ENCODE peak calls at places on chromosomes 16 and 17, in five cellular contexts. N is cardiac muscle cell, F is WTC11, Y is coronary artery, R is omental fat pad. T is an unnamed sample.

GRCh38 chr17:44607836-44608690 is 48.2 kb upstream of the MEIOC start:
- DNase-seq in R (no peak), Y (no peak), N (no peak), F (peak; percentile 71), T (peak; percentile 80)

GRCh38 chr16:83200005-83200779 is 573.4 kb downstream of the CDH13 start:
- DNase-seq in N (peak; percentile 28), R (no peak), F (peak; percentile 20), Y (no peak), T (no peak)

GRCh38 chr16:84614075-84614474 is 3.8 kb downstream of the COTL1 start:
- DNase-seq in R (no peak), N (no peak), F (no peak), Y (no peak), T (no peak)

GRCh38 chr16:84027607-84028006 is 15.0 kb downstream of the SLC38A8 start:
- DNase-seq in F (no peak), R (no peak), Y (no peak), N (no peak), T (no peak)

GRCh38 chr16:66487580-66488235 is 60.6 kb downstream of the BEAN1 start:
- DNase-seq in Y (peak; percentile 69), F (no peak), N (no peak), R (no peak), T (peak; percentile 56)

GRCh38 chr16:14132696-14133048 is 61.6 kb downstream of the MRTFB start:
- DNase-seq in F (no peak), Y (no peak), R (no peak), N (no peak), T (no peak)

GRCh38 chr17:66803474-66803951 is 31.4 kb upstream of the CACNG5 start:
- DNase-seq in N (no peak), R (no peak), Y (no peak), F (peak; percentile 51), T (no peak)

GRCh38 chr16:2236362-2237075 is at the start of gene DNASE1L2:
- DNase-seq in N (peak; percentile 80), Y (no peak), F (peak; percentile 66), R (no peak), T (no peak)

GRCh38 chr16:74778646-74779045 is 4.0 kb upstream of the FA2H start:
- DNase-seq in R (no peak), N (no peak), F (no peak), Y (no peak), T (no peak)

GRCh38 chr17:40450175-40450574 is 6.9 kb downstream of the IGFBP4 start:
- DNase-seq in N (no peak), F (peak; percentile 78), R (no peak), Y (no peak), T (no peak)

GRCh38 chr17:37490022-37490587 is 414 bp downstream of the DUSP14 start:
- DNase-seq in F (peak; percentile 74), R (no peak), N (peak; percentile 87), Y (peak; percentile 84), T (peak; percentile 85)

GRCh38 chr17:57672971-57673370 is 72.1 kb downstream of the CCDC182 start:
- DNase-seq in Y (peak; percentile 43), F (no peak), R (no peak), N (no peak), T (peak; percentile 43)

GRCh38 chr17:7025240-7025639 is 2.4 kb downstream of the BCL6B start:
- DNase-seq in R (no peak), Y (no peak), N (no peak), F (no peak), T (no peak)

GRCh38 chr17:7029659-7030058 is 6.2 kb upstream of the SLC16A13 start:
- DNase-seq in Y (no peak), F (no peak), R (no peak), N (no peak), T (no peak)

GRCh38 chr17:7027335-7027734 is 4.5 kb downstream of the BCL6B start:
- DNase-seq in Y (no peak), F (no peak), N (no peak), R (no peak), T (no peak)

GRCh38 chr17:7026471-7027115 is 3.7 kb downstream of the BCL6B start:
- DNase-seq in Y (no peak), N (no peak), F (no peak), R (no peak), T (no peak)

DNA sequence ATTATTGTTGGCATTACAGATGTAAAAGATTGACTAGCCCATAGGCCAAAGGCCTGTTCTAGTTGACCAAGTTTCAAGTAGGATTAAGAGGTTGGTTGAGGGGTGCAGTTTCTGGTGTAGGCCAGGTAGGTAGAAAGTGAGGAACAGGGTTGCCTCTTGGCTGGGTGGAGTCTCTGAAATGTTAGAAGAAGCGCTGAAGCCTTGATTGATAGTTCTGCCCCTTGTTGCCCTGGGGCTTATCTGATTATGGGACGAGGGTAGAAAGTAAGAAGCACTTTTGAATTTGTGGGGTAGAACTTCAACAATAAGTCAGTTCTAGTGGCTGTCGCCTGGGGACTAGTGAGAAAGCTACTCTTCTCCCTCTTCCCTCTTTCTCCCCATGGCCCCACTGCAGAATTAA is 6.2 kb downstream of the BCL6B start:
- DNase-seq in N (no peak), Y (no peak), R (no peak), F (no peak), T (no peak)
- TF ChIP-seq CTCF in N (no peak), Y (no peak), R (no peak), F (no peak), T (no peak)

DNA sequence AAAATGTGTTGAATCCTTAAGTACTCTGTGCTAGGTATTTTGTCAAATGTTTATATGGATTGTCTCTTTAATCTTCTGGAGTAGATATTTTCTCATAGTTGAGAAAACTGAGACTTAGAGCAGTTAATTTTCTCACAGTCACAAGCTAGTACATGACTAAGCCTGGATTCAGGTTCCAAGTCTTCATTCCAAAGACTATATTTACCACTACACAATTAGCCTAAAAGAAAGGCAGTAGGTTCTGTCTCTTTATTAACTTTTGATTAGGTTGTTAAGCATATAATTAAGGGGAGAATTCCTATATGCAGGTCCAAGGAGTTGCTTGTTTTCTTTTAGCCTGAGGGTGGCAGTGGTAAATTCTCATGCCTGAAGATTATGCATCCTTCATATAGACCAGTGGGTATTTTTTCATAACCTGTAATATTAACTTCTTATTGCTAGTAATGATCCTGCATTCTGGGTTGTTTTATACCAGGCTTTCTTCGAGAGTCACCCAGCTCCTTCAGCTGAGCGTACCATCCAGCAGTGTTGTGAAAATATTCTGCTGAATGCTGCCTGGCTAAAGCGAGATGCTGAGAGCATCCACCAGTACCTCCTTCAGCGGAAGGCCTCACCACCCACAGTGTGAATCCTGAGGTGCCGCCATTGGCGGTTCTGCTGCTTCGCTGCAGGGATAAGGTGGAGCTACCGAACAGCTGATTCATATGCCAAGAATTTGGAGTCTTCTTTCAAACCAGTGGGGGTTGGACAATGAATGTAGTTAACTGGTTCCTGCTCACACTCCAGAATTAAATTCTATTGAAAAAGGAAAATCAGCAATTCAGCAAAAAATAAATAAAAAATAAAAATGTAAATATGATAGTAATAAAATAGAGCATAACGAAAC is 28.2 kb upstream of the KPNB1 start:
- DNase-seq in F (peak; percentile 39), R (peak; percentile 42), N (peak; percentile 37), Y (no peak), T (no peak)
- TF ChIP-seq CTCF in F (no peak), R (no peak), N (peak; percentile 12), Y (no peak), T (no peak)

GRCh38 chr16:86498155-86498651 is 12.1 kb upstream of the FOXF1 start:
- DNase-seq in F (no peak), N (no peak), R (no peak), Y (no peak), T (no peak)
- TF ChIP-seq CTCF in F (no peak), N (peak; percentile 6), R (no peak), Y (no peak), T (peak; percentile 31)

DNA sequence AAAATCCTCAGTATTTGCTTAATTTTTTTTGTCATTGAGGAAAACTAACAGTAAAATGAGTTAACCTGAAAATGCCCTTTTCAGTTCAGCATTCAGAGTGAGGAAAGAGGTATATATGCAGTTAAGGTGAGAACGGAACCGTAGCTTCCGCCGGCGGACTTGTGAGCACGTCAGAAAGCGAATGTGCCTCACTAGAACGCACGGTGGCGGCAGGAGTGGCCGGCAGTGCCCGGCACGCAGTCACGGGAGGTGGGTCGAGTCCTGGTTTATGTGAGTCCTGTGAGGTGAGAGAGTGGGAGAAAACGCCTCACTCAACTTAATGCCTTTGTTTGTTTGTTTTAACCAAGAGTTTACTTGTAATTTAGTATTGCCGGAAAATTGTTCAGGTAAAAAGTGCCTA is 6.1 kb downstream of the SEC14L1 start:
- DNase-seq in F (peak; percentile 33), Y (no peak), R (no peak), N (no peak), T (no peak)
- TF ChIP-seq CTCF in F (no peak), Y (no peak), R (no peak), N (no peak), T (no peak)

DNA sequence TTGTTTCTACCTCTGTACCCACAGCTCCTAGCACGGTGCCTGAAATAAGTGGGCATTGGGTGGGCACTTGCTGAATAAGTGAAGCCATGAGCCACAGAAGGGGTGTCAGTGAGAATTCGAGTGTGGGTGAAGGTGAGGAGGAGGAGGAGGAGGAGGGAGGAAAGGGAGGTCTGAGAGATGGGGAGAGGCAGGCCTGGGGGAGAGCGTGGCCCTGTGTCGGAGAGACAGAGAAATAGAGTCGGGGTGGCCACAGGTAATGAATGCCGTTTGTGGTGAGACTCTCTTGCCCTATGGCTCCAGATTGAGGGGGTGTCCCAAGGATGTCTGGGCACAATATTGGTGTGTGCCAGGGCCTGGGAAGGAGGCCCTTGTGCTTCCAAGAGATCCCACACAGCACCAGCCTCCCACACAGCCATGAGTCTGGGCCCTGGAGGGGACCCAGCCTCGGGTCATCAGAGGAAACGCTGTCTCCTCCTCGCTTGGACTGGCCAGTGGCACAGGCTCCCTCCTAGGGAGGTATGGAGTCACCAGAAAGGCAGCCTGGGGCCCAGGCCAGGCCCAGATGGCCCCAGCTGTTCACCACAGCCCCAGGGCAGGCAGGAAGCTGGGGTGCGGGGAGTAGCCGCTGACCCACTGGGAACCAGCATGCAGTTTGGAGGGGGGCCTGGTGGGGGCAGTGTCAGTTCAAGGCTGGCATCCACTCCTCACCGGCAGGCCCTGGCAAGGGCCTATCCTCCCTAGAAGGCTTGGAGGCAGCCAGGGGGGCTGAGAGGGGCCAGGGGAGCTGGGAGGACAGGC is 49.0 kb downstream of the SDK2 start:
- DNase-seq in F (peak; percentile 85), N (peak; percentile 51), Y (no peak), R (no peak), T (no peak)
- TF ChIP-seq CTCF in F (peak; percentile 75), N (peak; percentile 38), Y (no peak), R (no peak), T (peak; percentile 79)